ENCODE peak calls at places on chromosomes 16 and 17, in nine cellular contexts. L is adrenal gland, Z is ovary, Y is esophagus squamous epithelium, A is psoas muscle, S is GM23248, P is AG04450, B is body of pancreas, H is right cardiac atrium. E is an unnamed sample.

GRCh38 chr16:58460219-58460610 is 39.7 kb upstream of the NDRG4 start:
- DNase-seq in L (no peak), Z (no peak), Y (no peak), A (no peak), S (no peak), P (no peak), B (no peak), H (no peak), E (no peak)

GRCh38 chr16:28609631-28610594 is at the start of gene SULT1A1:
- DNase-seq in L (peak; percentile 84), Z (no peak), Y (no peak), A (peak; percentile 41), S (no peak), P (no peak), B (peak; percentile 91), H (peak; percentile 84), E (no peak)

GRCh38 chr16:53944026-53944425 is 240.1 kb downstream of the FTO start:
- DNase-seq in L (no peak), Z (no peak), Y (no peak), A (no peak), S (peak; percentile 21), P (no peak), B (no peak), H (no peak), E (no peak)

GRCh38 chr16:51813609-51814008 is 662.5 kb upstream of the SALL1 start:
- DNase-seq in L (no peak), Z (no peak), Y (no peak), A (no peak), S (no peak), P (no peak), B (no peak), H (no peak), E (no peak)

GRCh38 chr17:71461504-71462197 is 659.2 kb upstream of the SOX9 start:
- DNase-seq in L (no peak), Z (no peak), Y (no peak), A (no peak), S (no peak), P (no peak), B (no peak), H (no peak), E (no peak)

GRCh38 chr17:6233856-6234255 is 163.7 kb downstream of the WSCD1 start:
- DNase-seq in L (no peak), Z (no peak), Y (no peak), A (no peak), S (no peak), P (no peak), B (no peak), H (no peak), E (no peak)

GRCh38 chr17:8420041-8420934 is 15.4 kb upstream of the NDEL1 start:
- DNase-seq in L (peak; percentile 90), Z (peak; percentile 54), Y (no peak), A (peak; percentile 36), S (peak; percentile 59), P (no peak), B (peak; percentile 95), H (peak; percentile 68), E (no peak)

GRCh38 chr16:15636392-15636873 is 6.5 kb downstream of the MARF1 start:
- DNase-seq in L (no peak), Z (no peak), Y (no peak), A (no peak), S (no peak), P (no peak), B (no peak), H (no peak), E (no peak)

GRCh38 chr17:16853661-16854320 is 118.1 kb downstream of the TNFRSF13B start:
- DNase-seq in L (no peak), Z (no peak), Y (no peak), A (no peak), S (no peak), P (no peak), B (no peak), H (no peak), E (no peak)

GRCh38 chr17:45425125-45425983 is 7.3 kb downstream of the ARHGAP27 start:
- DNase-seq in L (no peak), Z (no peak), Y (no peak), A (no peak), S (peak; percentile 66), P (peak; percentile 50), B (peak; percentile 87), H (peak; percentile 77), E (peak; percentile 31)

GRCh38 chr17:79218175-79218824 is 143.7 kb downstream of the ENGASE start:
- DNase-seq in L (no peak), Z (no peak), Y (no peak), A (no peak), S (no peak), P (no peak), B (no peak), H (no peak), E (no peak)

GRCh38 chr16:24681793-24682192 is 47.7 kb upstream of the TNRC6A start:
- DNase-seq in L (no peak), Z (no peak), Y (no peak), A (no peak), S (peak; percentile 56), P (no peak), B (no peak), H (no peak), E (peak; percentile 72)

GRCh38 chr17:61639818-61640217 is 48.8 kb upstream of the NACA2 start:
- DNase-seq in L (no peak), Z (no peak), Y (no peak), A (no peak), S (no peak), P (no peak), B (no peak), H (no peak), E (no peak)

GRCh38 chr17:42422412-42422957 is 571 bp downstream of the CAVIN1 start:
- DNase-seq in L (peak; percentile 59), Z (peak; percentile 33), Y (no peak), A (peak; percentile 50), S (peak; percentile 77), P (no peak), B (peak; percentile 33), H (peak; percentile 76), E (no peak)

GRCh38 chr17:42422958-42423712 is at the start of gene CAVIN1:
- DNase-seq in L (peak; percentile 98), Z (peak; percentile 100), Y (peak; percentile 49), A (peak; percentile 100), S (peak; percentile 99), P (peak; percentile 97), B (peak; percentile 91), H (peak; percentile 100), E (peak; percentile 96)

GRCh38 chr17:42421479-42422332 is 1.4 kb downstream of the CAVIN1 start:
- DNase-seq in L (peak; percentile 49), Z (peak; percentile 67), Y (no peak), A (peak; percentile 78), S (peak; percentile 90), P (no peak), B (no peak), H (peak; percentile 86), E (no peak)

GRCh38 chr17:42424991-42425610 is 2.0 kb upstream of the CAVIN1 start:
- DNase-seq in L (no peak), Z (no peak), Y (no peak), A (no peak), S (peak; percentile 64), P (no peak), B (no peak), H (no peak), E (no peak)

GRCh38 chr17:42423766-42424165 is 710 bp upstream of the CAVIN1 start:
- DNase-seq in L (no peak), Z (no peak), Y (no peak), A (no peak), S (no peak), P (no peak), B (no peak), H (no peak), E (no peak)
- H3K4me3 ChIP-seq in L (no peak overlapping the region), Z (peak overlapping the region; percentile 28), Y (peak overlapping the region; percentile 88), A (peak overlapping the region; percentile 91), S (peak overlapping the region; percentile 98), P (peak overlapping the region; percentile 53), B (no peak overlapping the region), H (peak overlapping the region; percentile 31), E (peak overlapping the region; percentile 65)

GRCh38 chr16:56518435-56518834 is 1.4 kb downstream of the BBS2 start:
- DNase-seq in L (peak; percentile 74), Z (no peak), Y (no peak), A (no peak), S (no peak), P (no peak), B (no peak), H (no peak), E (no peak)
- H3K4me3 ChIP-seq in L (no peak overlapping the region), Z (no peak overlapping the region), Y (peak overlapping the region; percentile 96), A (peak overlapping the region; percentile 98), S (no peak overlapping the region), P (no peak overlapping the region), B (no peak overlapping the region), H (no peak overlapping the region), E (no peak overlapping the region)

GRCh38 chr17:74452027-74452840 is 14.2 kb upstream of the CD300A start:
- DNase-seq in L (no peak), Z (peak; percentile 44), Y (no peak), A (no peak), S (peak; percentile 30), P (no peak), B (no peak), H (peak; percentile 20), E (no peak)

GRCh38 chr17:74455025-74455585 is 11.3 kb upstream of the CD300A start:
- DNase-seq in L (no peak), Z (peak; percentile 42), Y (no peak), A (no peak), S (no peak), P (no peak), B (no peak), H (peak; percentile 77), E (no peak)

GRCh38 chr17:74454197-74455024 is 12.0 kb upstream of the CD300A start:
- DNase-seq in L (peak; percentile 91), Z (peak; percentile 94), Y (no peak), A (peak; percentile 95), S (peak; percentile 93), P (peak; percentile 4), B (peak; percentile 32), H (peak; percentile 98), E (peak; percentile 7)

GRCh38 chr17:74452841-74453661 is 13.4 kb upstream of the CD300A start:
- DNase-seq in L (peak; percentile 41), Z (peak; percentile 58), Y (no peak), A (no peak), S (no peak), P (no peak), B (no peak), H (peak; percentile 76), E (no peak)

GRCh38 chr17:74453665-74454196 is 12.7 kb upstream of the CD300A start:
- DNase-seq in L (peak; percentile 37), Z (no peak), Y (no peak), A (no peak), S (no peak), P (no peak), B (peak; percentile 94), H (no peak), E (no peak)
- H3K4me3 ChIP-seq in L (no peak overlapping the region), Z (peak overlapping the region; percentile 44), Y (peak overlapping the region; percentile 46), A (peak overlapping the region; percentile 65), S (peak overlapping the region; percentile 70), P (no peak overlapping the region), B (no peak overlapping the region), H (peak overlapping the region; percentile 54), E (peak overlapping the region; percentile 31)

DNA sequence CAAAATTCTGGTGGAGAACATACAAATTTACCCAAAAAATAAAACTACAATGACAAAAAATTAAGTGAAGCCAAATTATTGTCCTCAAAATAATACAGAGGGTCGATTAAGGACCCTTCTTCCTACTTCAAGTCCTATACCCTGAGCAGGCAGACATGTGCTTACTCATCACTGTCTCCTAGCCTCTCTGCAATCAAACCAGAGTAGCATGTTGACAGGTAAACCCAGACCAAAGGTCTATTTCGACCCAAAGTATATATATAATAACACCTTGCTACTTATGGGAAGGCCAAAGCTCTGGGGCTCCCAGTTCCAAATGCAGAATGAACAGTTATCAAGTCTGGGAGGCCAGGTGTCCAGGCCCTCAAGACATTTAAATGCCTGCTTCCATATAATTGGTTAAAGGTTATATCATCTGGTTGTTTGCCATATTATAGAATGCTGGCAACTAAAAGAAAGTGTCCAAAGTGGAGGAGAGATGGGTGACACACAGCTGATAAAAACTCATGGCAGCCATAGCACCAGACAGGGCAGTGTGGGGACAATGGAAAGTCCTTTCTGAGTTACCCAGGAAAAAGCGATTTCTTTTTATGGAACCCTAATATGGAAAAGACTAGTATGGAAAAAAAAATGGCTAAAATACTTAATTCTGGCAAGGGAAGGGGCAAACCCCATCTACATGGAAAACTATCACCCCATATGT is 53.6 kb downstream of the N4BP1 start:
- DNase-seq in L (no peak), Z (no peak), Y (no peak), A (no peak), S (no peak), P (no peak), B (no peak), H (no peak), E (no peak)
- H3K4me3 ChIP-seq in L (no peak overlapping the region), Z (no peak overlapping the region), Y (no peak overlapping the region), A (no peak overlapping the region), S (no peak overlapping the region), P (no peak overlapping the region), B (no peak overlapping the region), H (no peak overlapping the region), E (no peak overlapping the region)